ENCODE peak calls at places on chromosomes 5 and 9, in eight cellular contexts. One of them, this sample, is unnamed.

GRCh38 chr9:40914772-40915659 is 213.5 kb downstream of the FOXD4L6 start:
- DNase-seq in fibroblast of lung: no peak
- DNase-seq in activated CD4-positive, CD25-positive, alpha-beta regulatory T cell treated with anti-CD3 and anti-CD28 coated beads, Interleukin-2, amount 50 U/mL, for 72 hours: no peak
- DNase-seq in immature natural killer cell: no peak
- DNase-seq in activated naive CD8-positive, alpha-beta T cell treated with anti-CD3 and anti-CD28 coated beads for 36 hours: no peak
- DNase-seq in mesendoderm: no peak
- DNase-seq in stomach: no peak
- DNase-seq in NCI-H460: no peak
- DNase-seq in this sample: no peak

GRCh38 chr5:40775085-40775845 is 19.5 kb upstream of the TTC33 start:
- DNase-seq in fibroblast of lung: no peak
- DNase-seq in activated CD4-positive, CD25-positive, alpha-beta regulatory T cell treated with anti-CD3 and anti-CD28 coated beads, Interleukin-2, amount 50 U/mL, for 72 hours: no peak
- DNase-seq in immature natural killer cell: no peak
- DNase-seq in activated naive CD8-positive, alpha-beta T cell treated with anti-CD3 and anti-CD28 coated beads for 36 hours: no peak
- DNase-seq in mesendoderm: no peak
- DNase-seq in stomach: no peak
- DNase-seq in NCI-H460: no peak
- DNase-seq in this sample: no peak

GRCh38 chr9:114855488-114855887 is 49.6 kb upstream of the TNFSF15 start:
- DNase-seq in fibroblast of lung: no peak
- DNase-seq in activated CD4-positive, CD25-positive, alpha-beta regulatory T cell treated with anti-CD3 and anti-CD28 coated beads, Interleukin-2, amount 50 U/mL, for 72 hours: no peak
- DNase-seq in immature natural killer cell: no peak
- DNase-seq in activated naive CD8-positive, alpha-beta T cell treated with anti-CD3 and anti-CD28 coated beads for 36 hours: no peak
- DNase-seq in mesendoderm: no peak
- DNase-seq in stomach: no peak
- DNase-seq in NCI-H460: no peak
- DNase-seq in this sample: no peak

GRCh38 chr5:58842851-58843250 is 260.0 kb downstream of the RAB3C start:
- DNase-seq in fibroblast of lung: peak
- DNase-seq in activated CD4-positive, CD25-positive, alpha-beta regulatory T cell treated with anti-CD3 and anti-CD28 coated beads, Interleukin-2, amount 50 U/mL, for 72 hours: no peak
- DNase-seq in immature natural killer cell: no peak
- DNase-seq in activated naive CD8-positive, alpha-beta T cell treated with anti-CD3 and anti-CD28 coated beads for 36 hours: no peak
- DNase-seq in mesendoderm: no peak
- DNase-seq in stomach: no peak
- DNase-seq in NCI-H460: no peak
- DNase-seq in this sample: no peak

GRCh38 chr9:77779010-77779409 is 130.9 kb upstream of the GNA14 start:
- DNase-seq in fibroblast of lung: no peak
- DNase-seq in activated CD4-positive, CD25-positive, alpha-beta regulatory T cell treated with anti-CD3 and anti-CD28 coated beads, Interleukin-2, amount 50 U/mL, for 72 hours: no peak
- DNase-seq in immature natural killer cell: no peak
- DNase-seq in activated naive CD8-positive, alpha-beta T cell treated with anti-CD3 and anti-CD28 coated beads for 36 hours: no peak
- DNase-seq in mesendoderm: no peak
- DNase-seq in stomach: no peak
- DNase-seq in NCI-H460: no peak
- DNase-seq in this sample: no peak

GRCh38 chr9:104963076-104963475 is 35.1 kb upstream of the ABCA1 start:
- DNase-seq in fibroblast of lung: no peak
- DNase-seq in activated CD4-positive, CD25-positive, alpha-beta regulatory T cell treated with anti-CD3 and anti-CD28 coated beads, Interleukin-2, amount 50 U/mL, for 72 hours: no peak
- DNase-seq in immature natural killer cell: no peak
- DNase-seq in activated naive CD8-positive, alpha-beta T cell treated with anti-CD3 and anti-CD28 coated beads for 36 hours: no peak
- DNase-seq in mesendoderm: no peak
- DNase-seq in stomach: no peak
- DNase-seq in NCI-H460: no peak
- DNase-seq in this sample: no peak

GRCh38 chr5:166977916-166978434 is 1313.5 kb upstream of the WWC1 start:
- DNase-seq in fibroblast of lung: no peak
- DNase-seq in activated CD4-positive, CD25-positive, alpha-beta regulatory T cell treated with anti-CD3 and anti-CD28 coated beads, Interleukin-2, amount 50 U/mL, for 72 hours: no peak
- DNase-seq in immature natural killer cell: no peak
- DNase-seq in activated naive CD8-positive, alpha-beta T cell treated with anti-CD3 and anti-CD28 coated beads for 36 hours: no peak
- DNase-seq in mesendoderm: no peak
- DNase-seq in stomach: no peak
- DNase-seq in NCI-H460: no peak
- DNase-seq in this sample: no peak

GRCh38 chr5:61020415-61020814 is 75.4 kb downstream of the NDUFAF2 start:
- DNase-seq in fibroblast of lung: peak
- DNase-seq in activated CD4-positive, CD25-positive, alpha-beta regulatory T cell treated with anti-CD3 and anti-CD28 coated beads, Interleukin-2, amount 50 U/mL, for 72 hours: no peak
- DNase-seq in immature natural killer cell: no peak
- DNase-seq in activated naive CD8-positive, alpha-beta T cell treated with anti-CD3 and anti-CD28 coated beads for 36 hours: no peak
- DNase-seq in mesendoderm: no peak
- DNase-seq in stomach: no peak
- DNase-seq in NCI-H460: peak
- DNase-seq in this sample: no peak

GRCh38 chr9:2657427-2657826 is 35.8 kb downstream of the VLDLR start:
- DNase-seq in fibroblast of lung: no peak
- DNase-seq in activated CD4-positive, CD25-positive, alpha-beta regulatory T cell treated with anti-CD3 and anti-CD28 coated beads, Interleukin-2, amount 50 U/mL, for 72 hours: no peak
- DNase-seq in immature natural killer cell: peak
- DNase-seq in activated naive CD8-positive, alpha-beta T cell treated with anti-CD3 and anti-CD28 coated beads for 36 hours: peak
- DNase-seq in mesendoderm: no peak
- DNase-seq in stomach: no peak
- DNase-seq in NCI-H460: no peak
- DNase-seq in this sample: no peak

GRCh38 chr9:135030711-135031245 is 56.7 kb upstream of the OLFM1 start:
- DNase-seq in fibroblast of lung: no peak
- DNase-seq in activated CD4-positive, CD25-positive, alpha-beta regulatory T cell treated with anti-CD3 and anti-CD28 coated beads, Interleukin-2, amount 50 U/mL, for 72 hours: no peak
- DNase-seq in immature natural killer cell: no peak
- DNase-seq in activated naive CD8-positive, alpha-beta T cell treated with anti-CD3 and anti-CD28 coated beads for 36 hours: no peak
- DNase-seq in mesendoderm: no peak
- DNase-seq in stomach: no peak
- DNase-seq in NCI-H460: no peak
- DNase-seq in this sample: peak

GRCh38 chr5:80697100-80697499 is 42.3 kb upstream of the DHFR start:
- DNase-seq in fibroblast of lung: no peak
- DNase-seq in activated CD4-positive, CD25-positive, alpha-beta regulatory T cell treated with anti-CD3 and anti-CD28 coated beads, Interleukin-2, amount 50 U/mL, for 72 hours: no peak
- DNase-seq in immature natural killer cell: no peak
- DNase-seq in activated naive CD8-positive, alpha-beta T cell treated with anti-CD3 and anti-CD28 coated beads for 36 hours: no peak
- DNase-seq in mesendoderm: no peak
- DNase-seq in stomach: no peak
- DNase-seq in NCI-H460: no peak
- DNase-seq in this sample: no peak

GRCh38 chr9:20844916-20845315 is 160.9 kb downstream of the FOCAD start:
- DNase-seq in fibroblast of lung: peak
- DNase-seq in activated CD4-positive, CD25-positive, alpha-beta regulatory T cell treated with anti-CD3 and anti-CD28 coated beads, Interleukin-2, amount 50 U/mL, for 72 hours: no peak
- DNase-seq in immature natural killer cell: no peak
- DNase-seq in activated naive CD8-positive, alpha-beta T cell treated with anti-CD3 and anti-CD28 coated beads for 36 hours: no peak
- DNase-seq in mesendoderm: no peak
- DNase-seq in stomach: no peak
- DNase-seq in NCI-H460: no peak
- DNase-seq in this sample: no peak

GRCh38 chr9:135882011-135882410 is 25.3 kb downstream of the CAMSAP1 start:
- DNase-seq in fibroblast of lung: no peak
- DNase-seq in activated CD4-positive, CD25-positive, alpha-beta regulatory T cell treated with anti-CD3 and anti-CD28 coated beads, Interleukin-2, amount 50 U/mL, for 72 hours: no peak
- DNase-seq in immature natural killer cell: no peak
- DNase-seq in activated naive CD8-positive, alpha-beta T cell treated with anti-CD3 and anti-CD28 coated beads for 36 hours: no peak
- DNase-seq in mesendoderm: peak
- DNase-seq in stomach: peak
- DNase-seq in NCI-H460: no peak
- DNase-seq in this sample: no peak

GRCh38 chr5:139358064-139358463 is 16.4 kb downstream of the PAIP2 start:
- DNase-seq in fibroblast of lung: no peak
- DNase-seq in activated CD4-positive, CD25-positive, alpha-beta regulatory T cell treated with anti-CD3 and anti-CD28 coated beads, Interleukin-2, amount 50 U/mL, for 72 hours: no peak
- DNase-seq in immature natural killer cell: no peak
- DNase-seq in activated naive CD8-positive, alpha-beta T cell treated with anti-CD3 and anti-CD28 coated beads for 36 hours: no peak
- DNase-seq in mesendoderm: no peak
- DNase-seq in stomach: no peak
- DNase-seq in NCI-H460: no peak
- DNase-seq in this sample: no peak

GRCh38 chr5:143932584-143932983 is 120.6 kb downstream of the HMHB1 start:
- DNase-seq in fibroblast of lung: no peak
- DNase-seq in activated CD4-positive, CD25-positive, alpha-beta regulatory T cell treated with anti-CD3 and anti-CD28 coated beads, Interleukin-2, amount 50 U/mL, for 72 hours: no peak
- DNase-seq in immature natural killer cell: no peak
- DNase-seq in activated naive CD8-positive, alpha-beta T cell treated with anti-CD3 and anti-CD28 coated beads for 36 hours: no peak
- DNase-seq in mesendoderm: no peak
- DNase-seq in stomach: no peak
- DNase-seq in NCI-H460: no peak
- DNase-seq in this sample: no peak

GRCh38 chr9:114953917-114954316 is 23.5 kb upstream of the TNFSF8 start:
- DNase-seq in fibroblast of lung: peak
- DNase-seq in activated CD4-positive, CD25-positive, alpha-beta regulatory T cell treated with anti-CD3 and anti-CD28 coated beads, Interleukin-2, amount 50 U/mL, for 72 hours: no peak
- DNase-seq in immature natural killer cell: no peak
- DNase-seq in activated naive CD8-positive, alpha-beta T cell treated with anti-CD3 and anti-CD28 coated beads for 36 hours: no peak
- DNase-seq in mesendoderm: peak
- DNase-seq in stomach: no peak
- DNase-seq in NCI-H460: peak
- DNase-seq in this sample: no peak

GRCh38 chr9:136596630-136597031 is 50.8 kb upstream of the NOTCH1 start:
- DNase-seq in fibroblast of lung: no peak
- DNase-seq in activated CD4-positive, CD25-positive, alpha-beta regulatory T cell treated with anti-CD3 and anti-CD28 coated beads, Interleukin-2, amount 50 U/mL, for 72 hours: no peak
- DNase-seq in immature natural killer cell: no peak
- DNase-seq in activated naive CD8-positive, alpha-beta T cell treated with anti-CD3 and anti-CD28 coated beads for 36 hours: no peak
- DNase-seq in mesendoderm: no peak
- DNase-seq in stomach: no peak
- DNase-seq in NCI-H460: no peak
- DNase-seq in this sample: no peak

GRCh38 chr5:93570294-93571110 is 10.5 kb downstream of the NR2F1-AS1 start:
- DNase-seq in fibroblast of lung: no peak
- DNase-seq in activated CD4-positive, CD25-positive, alpha-beta regulatory T cell treated with anti-CD3 and anti-CD28 coated beads, Interleukin-2, amount 50 U/mL, for 72 hours: no peak
- DNase-seq in immature natural killer cell: no peak
- DNase-seq in activated naive CD8-positive, alpha-beta T cell treated with anti-CD3 and anti-CD28 coated beads for 36 hours: no peak
- DNase-seq in mesendoderm: no peak
- DNase-seq in stomach: no peak
- DNase-seq in NCI-H460: no peak
- DNase-seq in this sample: no peak

GRCh38 chr5:140391312-140391711 is 10.3 kb upstream of the ANKHD1 start:
- DNase-seq in fibroblast of lung: peak
- DNase-seq in activated CD4-positive, CD25-positive, alpha-beta regulatory T cell treated with anti-CD3 and anti-CD28 coated beads, Interleukin-2, amount 50 U/mL, for 72 hours: no peak
- DNase-seq in immature natural killer cell: no peak
- DNase-seq in activated naive CD8-positive, alpha-beta T cell treated with anti-CD3 and anti-CD28 coated beads for 36 hours: no peak
- DNase-seq in mesendoderm: no peak
- DNase-seq in stomach: no peak
- DNase-seq in NCI-H460: no peak
- DNase-seq in this sample: no peak

GRCh38 chr5:142104491-142104890 is 4.1 kb upstream of the NDFIP1 start:
- DNase-seq in fibroblast of lung: no peak
- DNase-seq in activated CD4-positive, CD25-positive, alpha-beta regulatory T cell treated with anti-CD3 and anti-CD28 coated beads, Interleukin-2, amount 50 U/mL, for 72 hours: no peak
- DNase-seq in immature natural killer cell: no peak
- DNase-seq in activated naive CD8-positive, alpha-beta T cell treated with anti-CD3 and anti-CD28 coated beads for 36 hours: peak
- DNase-seq in mesendoderm: no peak
- DNase-seq in stomach: no peak
- DNase-seq in NCI-H460: no peak
- DNase-seq in this sample: no peak

GRCh38 chr5:142872795-142873194 is 102.6 kb downstream of the ARHGAP26 start:
- DNase-seq in fibroblast of lung: no peak
- DNase-seq in activated CD4-positive, CD25-positive, alpha-beta regulatory T cell treated with anti-CD3 and anti-CD28 coated beads, Interleukin-2, amount 50 U/mL, for 72 hours: no peak
- DNase-seq in immature natural killer cell: no peak
- DNase-seq in activated naive CD8-positive, alpha-beta T cell treated with anti-CD3 and anti-CD28 coated beads for 36 hours: no peak
- DNase-seq in mesendoderm: peak
- DNase-seq in stomach: peak
- DNase-seq in NCI-H460: no peak
- DNase-seq in this sample: peak

GRCh38 chr5:95114305-95114704 is 170.6 kb downstream of the MCTP1 start:
- DNase-seq in fibroblast of lung: no peak
- DNase-seq in activated CD4-positive, CD25-positive, alpha-beta regulatory T cell treated with anti-CD3 and anti-CD28 coated beads, Interleukin-2, amount 50 U/mL, for 72 hours: no peak
- DNase-seq in immature natural killer cell: no peak
- DNase-seq in activated naive CD8-positive, alpha-beta T cell treated with anti-CD3 and anti-CD28 coated beads for 36 hours: no peak
- DNase-seq in mesendoderm: no peak
- DNase-seq in stomach: no peak
- DNase-seq in NCI-H460: no peak
- DNase-seq in this sample: no peak

GRCh38 chr9:88733651-88734470 is 198.9 kb downstream of the NXNL2 start:
- DNase-seq in fibroblast of lung: peak
- DNase-seq in activated CD4-positive, CD25-positive, alpha-beta regulatory T cell treated with anti-CD3 and anti-CD28 coated beads, Interleukin-2, amount 50 U/mL, for 72 hours: no peak
- DNase-seq in immature natural killer cell: no peak
- DNase-seq in activated naive CD8-positive, alpha-beta T cell treated with anti-CD3 and anti-CD28 coated beads for 36 hours: no peak
- DNase-seq in mesendoderm: no peak
- DNase-seq in stomach: no peak
- DNase-seq in NCI-H460: no peak
- DNase-seq in this sample: no peak

GRCh38 chr5:128414469-128414868 is 123.6 kb downstream of the FBN2 start:
- DNase-seq in fibroblast of lung: no peak
- DNase-seq in activated CD4-positive, CD25-positive, alpha-beta regulatory T cell treated with anti-CD3 and anti-CD28 coated beads, Interleukin-2, amount 50 U/mL, for 72 hours: no peak
- DNase-seq in immature natural killer cell: no peak
- DNase-seq in activated naive CD8-positive, alpha-beta T cell treated with anti-CD3 and anti-CD28 coated beads for 36 hours: no peak
- DNase-seq in mesendoderm: no peak
- DNase-seq in stomach: no peak
- DNase-seq in NCI-H460: no peak
- DNase-seq in this sample: no peak

GRCh38 chr9:70835323-70835722 is 286.1 kb downstream of the TRPM3 start:
- DNase-seq in fibroblast of lung: no peak
- DNase-seq in activated CD4-positive, CD25-positive, alpha-beta regulatory T cell treated with anti-CD3 and anti-CD28 coated beads, Interleukin-2, amount 50 U/mL, for 72 hours: no peak
- DNase-seq in immature natural killer cell: no peak
- DNase-seq in activated naive CD8-positive, alpha-beta T cell treated with anti-CD3 and anti-CD28 coated beads for 36 hours: no peak
- DNase-seq in mesendoderm: no peak
- DNase-seq in stomach: no peak
- DNase-seq in NCI-H460: no peak
- DNase-seq in this sample: no peak

GRCh38 chr9:114364528-114365041 is 23.2 kb downstream of the AKNA start:
- DNase-seq in fibroblast of lung: no peak
- DNase-seq in activated CD4-positive, CD25-positive, alpha-beta regulatory T cell treated with anti-CD3 and anti-CD28 coated beads, Interleukin-2, amount 50 U/mL, for 72 hours: no peak
- DNase-seq in immature natural killer cell: peak
- DNase-seq in activated naive CD8-positive, alpha-beta T cell treated with anti-CD3 and anti-CD28 coated beads for 36 hours: no peak
- DNase-seq in mesendoderm: no peak
- DNase-seq in stomach: no peak
- DNase-seq in NCI-H460: no peak
- DNase-seq in this sample: no peak

GRCh38 chr5:172123269-172123692 is 64.7 kb downstream of the STK10 start:
- DNase-seq in fibroblast of lung: peak
- DNase-seq in activated CD4-positive, CD25-positive, alpha-beta regulatory T cell treated with anti-CD3 and anti-CD28 coated beads, Interleukin-2, amount 50 U/mL, for 72 hours: no peak
- DNase-seq in immature natural killer cell: no peak
- DNase-seq in activated naive CD8-positive, alpha-beta T cell treated with anti-CD3 and anti-CD28 coated beads for 36 hours: no peak
- DNase-seq in mesendoderm: peak
- DNase-seq in stomach: peak
- DNase-seq in NCI-H460: no peak
- DNase-seq in this sample: peak

GRCh38 chr9:136325354-136325753 is 2.0 kb upstream of the GPSM1 start:
- DNase-seq in fibroblast of lung: no peak
- DNase-seq in activated CD4-positive, CD25-positive, alpha-beta regulatory T cell treated with anti-CD3 and anti-CD28 coated beads, Interleukin-2, amount 50 U/mL, for 72 hours: no peak
- DNase-seq in immature natural killer cell: no peak
- DNase-seq in activated naive CD8-positive, alpha-beta T cell treated with anti-CD3 and anti-CD28 coated beads for 36 hours: no peak
- DNase-seq in mesendoderm: no peak
- DNase-seq in stomach: no peak
- DNase-seq in NCI-H460: no peak
- DNase-seq in this sample: no peak

GRCh38 chr9:125444956-125445506 is 183.4 kb downstream of the GAPVD1 start:
- DNase-seq in fibroblast of lung: no peak
- DNase-seq in activated CD4-positive, CD25-positive, alpha-beta regulatory T cell treated with anti-CD3 and anti-CD28 coated beads, Interleukin-2, amount 50 U/mL, for 72 hours: no peak
- DNase-seq in immature natural killer cell: no peak
- DNase-seq in activated naive CD8-positive, alpha-beta T cell treated with anti-CD3 and anti-CD28 coated beads for 36 hours: no peak
- DNase-seq in mesendoderm: no peak
- DNase-seq in stomach: no peak
- DNase-seq in NCI-H460: no peak
- DNase-seq in this sample: no peak

GRCh38 chr5:21831145-21831787 is 1021.9 kb downstream of the CDH12 start:
- DNase-seq in fibroblast of lung: no peak
- DNase-seq in activated CD4-positive, CD25-positive, alpha-beta regulatory T cell treated with anti-CD3 and anti-CD28 coated beads, Interleukin-2, amount 50 U/mL, for 72 hours: no peak
- DNase-seq in immature natural killer cell: no peak
- DNase-seq in activated naive CD8-positive, alpha-beta T cell treated with anti-CD3 and anti-CD28 coated beads for 36 hours: no peak
- DNase-seq in mesendoderm: no peak
- DNase-seq in stomach: no peak
- DNase-seq in NCI-H460: no peak
- DNase-seq in this sample: no peak

GRCh38 chr9:4092793-4093709 is 206.8 kb downstream of the GLIS3 start:
- DNase-seq in fibroblast of lung: peak
- DNase-seq in activated CD4-positive, CD25-positive, alpha-beta regulatory T cell treated with anti-CD3 and anti-CD28 coated beads, Interleukin-2, amount 50 U/mL, for 72 hours: no peak
- DNase-seq in immature natural killer cell: no peak
- DNase-seq in activated naive CD8-positive, alpha-beta T cell treated with anti-CD3 and anti-CD28 coated beads for 36 hours: no peak
- DNase-seq in mesendoderm: no peak
- DNase-seq in stomach: no peak
- DNase-seq in NCI-H460: no peak
- DNase-seq in this sample: no peak

GRCh38 chr5:43150748-43151147 is 30.0 kb downstream of the ZNF131 start:
- DNase-seq in fibroblast of lung: no peak
- DNase-seq in activated CD4-positive, CD25-positive, alpha-beta regulatory T cell treated with anti-CD3 and anti-CD28 coated beads, Interleukin-2, amount 50 U/mL, for 72 hours: no peak
- DNase-seq in immature natural killer cell: no peak
- DNase-seq in activated naive CD8-positive, alpha-beta T cell treated with anti-CD3 and anti-CD28 coated beads for 36 hours: no peak
- DNase-seq in mesendoderm: no peak
- DNase-seq in stomach: no peak
- DNase-seq in NCI-H460: no peak
- DNase-seq in this sample: peak

GRCh38 chr5:87113848-87114247 is 153.8 kb upstream of the RASA1 start:
- DNase-seq in fibroblast of lung: peak
- DNase-seq in activated CD4-positive, CD25-positive, alpha-beta regulatory T cell treated with anti-CD3 and anti-CD28 coated beads, Interleukin-2, amount 50 U/mL, for 72 hours: no peak
- DNase-seq in immature natural killer cell: no peak
- DNase-seq in activated naive CD8-positive, alpha-beta T cell treated with anti-CD3 and anti-CD28 coated beads for 36 hours: no peak
- DNase-seq in mesendoderm: no peak
- DNase-seq in stomach: no peak
- DNase-seq in NCI-H460: no peak
- DNase-seq in this sample: no peak

GRCh38 chr9:118595719-118596305 is 773.4 kb downstream of the BRINP1 start:
- DNase-seq in fibroblast of lung: peak
- DNase-seq in activated CD4-positive, CD25-positive, alpha-beta regulatory T cell treated with anti-CD3 and anti-CD28 coated beads, Interleukin-2, amount 50 U/mL, for 72 hours: no peak
- DNase-seq in immature natural killer cell: no peak
- DNase-seq in activated naive CD8-positive, alpha-beta T cell treated with anti-CD3 and anti-CD28 coated beads for 36 hours: no peak
- DNase-seq in mesendoderm: peak
- DNase-seq in stomach: no peak
- DNase-seq in NCI-H460: peak
- DNase-seq in this sample: no peak

This sample was measured in BE2C.